ENCODE peak calls at places on chromosomes 2 and 18, in ten cellular contexts. J, F, S, Y, T, K, E, X, D and G are unnamed samples.
A peak's percentile ranks its signal among the peaks of the same experiment; 100 is the strongest.

GRCh38 chr18:23306842-23307241 is 146.2 kb upstream of the RIOK3 start:
- DNase-seq in Y (no peak), X (no peak), E (no peak), F (no peak), J (no peak), S (no peak), T (no peak), K (no peak), D (peak; percentile 36), G (no peak)

GRCh38 chr2:219512524-219513216 is 1.6 kb upstream of the ASIC4 start:
- DNase-seq in F (no peak), S (no peak), X (no peak), J (no peak), T (no peak), E (no peak), Y (no peak), D (no peak), K (no peak), G (no peak)

GRCh38 chr2:164009801-164010337 is 274.1 kb upstream of the FIGN start:
- DNase-seq in S (peak; percentile 23), D (no peak), T (peak; percentile 49), K (no peak), Y (no peak), J (no peak), E (no peak), X (no peak), F (no peak), G (no peak)

GRCh38 chr2:203690110-203691047 is 16.1 kb upstream of the CD28 start:
- DNase-seq in J (no peak), T (no peak), E (peak; percentile 53), K (peak; percentile 67), S (peak; percentile 50), Y (no peak), X (no peak), D (no peak), F (no peak), G (peak; percentile 65)

GRCh38 chr2:110120171-110121051 is 4.8 kb upstream of the MALL start:
- DNase-seq in F (no peak), X (no peak), T (no peak), S (no peak), J (no peak), D (no peak), Y (no peak), E (no peak), K (no peak), G (no peak)

GRCh38 chr2:109473616-109474318 is 140.0 kb downstream of the SEPTIN10 start:
- DNase-seq in J (no peak), K (no peak), X (no peak), E (no peak), F (no peak), D (no peak), Y (no peak), T (no peak), S (no peak), G (no peak)

GRCh38 chr2:218954541-218955300 is 4.7 kb upstream of the CDK5R2 start:
- DNase-seq in S (no peak), X (no peak), T (peak; percentile 62), F (no peak), Y (peak; percentile 22), J (no peak), E (no peak), K (no peak), D (peak; percentile 77), G (no peak)

GRCh38 chr2:65382323-65382722 is 50.1 kb downstream of the SPRED2 start:
- DNase-seq in E (no peak), D (no peak), Y (no peak), X (no peak), F (no peak), J (no peak), S (no peak), T (no peak), K (no peak), G (peak; percentile 33)

GRCh38 chr2:186459009-186459408 is 27.1 kb upstream of the ZC3H15 start:
- DNase-seq in K (peak; percentile 29), D (no peak), F (no peak), J (no peak), X (no peak), S (no peak), Y (no peak), E (peak; percentile 42), T (peak; percentile 28), G (peak; percentile 23)

GRCh38 chr2:233915133-233915532 is 2.0 kb upstream of the TRPM8 start:
- DNase-seq in E (peak; percentile 14), S (no peak), J (no peak), D (no peak), T (no peak), F (no peak), X (no peak), K (peak; percentile 12), Y (no peak), G (no peak)